ENCODE peak calls at places on chromosomes 16 and 17, in five cellular contexts. One of them, this sample, is unnamed. For H3K27me3, the result is how much of the 10 kb centered on the place peaks cover.

GRCh38 chr16:69451166-69451565 is 26.7 kb downstream of the CYB5B start:
- DNase-seq in aorta: no peak
- DNase-seq in GM23248: no peak
- DNase-seq in Panc1: no peak
- DNase-seq in CD8-positive, alpha-beta memory T cell: no peak
- DNase-seq in this sample: no peak

GRCh38 chr17:42922335-42922734 is 21.7 kb downstream of the G6PC1 start:
- DNase-seq in CD8-positive, alpha-beta memory T cell: no peak
- DNase-seq in Panc1: no peak
- DNase-seq in aorta: no peak
- DNase-seq in GM23248: no peak
- DNase-seq in this sample: no peak

GRCh38 chr17:11925271-11926021 is 71.8 kb downstream of the ZNF18 start:
- DNase-seq in CD8-positive, alpha-beta memory T cell: no peak
- DNase-seq in GM23248: no peak
- DNase-seq in Panc1: no peak
- DNase-seq in aorta: no peak
- DNase-seq in this sample: peak

GRCh38 chr16:65793781-65794180 is 572.7 kb upstream of the CDH5 start:
- DNase-seq in GM23248: no peak
- DNase-seq in Panc1: no peak
- DNase-seq in CD8-positive, alpha-beta memory T cell: no peak
- DNase-seq in aorta: no peak
- DNase-seq in this sample: no peak

GRCh38 chr16:23464196-23464595 is 11.2 kb upstream of the COG7 start:
- DNase-seq in aorta: peak
- DNase-seq in Panc1: no peak
- DNase-seq in GM23248: no peak
- DNase-seq in CD8-positive, alpha-beta memory T cell: no peak
- DNase-seq in this sample: no peak

GRCh38 chr17:55273579-55274370 is 9.0 kb downstream of the HLF start:
- DNase-seq in CD8-positive, alpha-beta memory T cell: no peak
- DNase-seq in GM23248: peak
- DNase-seq in Panc1: no peak
- DNase-seq in aorta: peak
- DNase-seq in this sample: peak

GRCh38 chr16:81204794-81205680 is 33.5 kb upstream of the BCO1 start:
- DNase-seq in Panc1: peak
- DNase-seq in CD8-positive, alpha-beta memory T cell: no peak
- DNase-seq in GM23248: peak
- DNase-seq in aorta: no peak
- DNase-seq in this sample: no peak

GRCh38 chr16:12339686-12340085 is 363.2 kb downstream of the SNX29 start:
- DNase-seq in CD8-positive, alpha-beta memory T cell: no peak
- DNase-seq in GM23248: peak
- DNase-seq in aorta: no peak
- DNase-seq in Panc1: no peak
- DNase-seq in this sample: no peak

GRCh38 chr17:45021607-45022287 is 29.7 kb downstream of the DCAKD start:
- DNase-seq in CD8-positive, alpha-beta memory T cell: peak
- DNase-seq in GM23248: peak
- DNase-seq in Panc1: no peak
- DNase-seq in aorta: peak
- DNase-seq in this sample: peak

GRCh38 chr17:185445-186138 is 4.1 kb upstream of the DOC2B start:
- DNase-seq in aorta: no peak
- DNase-seq in CD8-positive, alpha-beta memory T cell: no peak
- DNase-seq in Panc1: no peak
- DNase-seq in GM23248: no peak
- DNase-seq in this sample: no peak

GRCh38 chr17:62134397-62134796 is 69.3 kb upstream of the MED13 start:
- DNase-seq in Panc1: no peak
- DNase-seq in GM23248: peak
- DNase-seq in aorta: no peak
- DNase-seq in CD8-positive, alpha-beta memory T cell: no peak
- DNase-seq in this sample: no peak

GRCh38 chr16:87806608-87807546 is 41.1 kb upstream of the KLHDC4 start:
- DNase-seq in GM23248: peak
- DNase-seq in Panc1: peak
- DNase-seq in CD8-positive, alpha-beta memory T cell: no peak
- DNase-seq in aorta: peak
- DNase-seq in this sample: no peak

GRCh38 chr17:46264456-46265198 is 30.3 kb upstream of the LRRC37A start:
- DNase-seq in aorta: no peak
- DNase-seq in CD8-positive, alpha-beta memory T cell: peak
- DNase-seq in Panc1: peak
- DNase-seq in GM23248: peak
- DNase-seq in this sample: no peak

GRCh38 chr17:57666946-57667345 is 78.2 kb downstream of the CCDC182 start:
- DNase-seq in CD8-positive, alpha-beta memory T cell: no peak
- DNase-seq in GM23248: no peak
- DNase-seq in Panc1: no peak
- DNase-seq in aorta: peak
- DNase-seq in this sample: no peak

GRCh38 chr16:78504391-78504945 is 405.0 kb downstream of the WWOX start:
- DNase-seq in Panc1: no peak
- DNase-seq in GM23248: peak
- DNase-seq in aorta: no peak
- DNase-seq in CD8-positive, alpha-beta memory T cell: no peak
- DNase-seq in this sample: no peak

GRCh38 chr16:78503501-78504110 is 404.2 kb downstream of the WWOX start:
- DNase-seq in CD8-positive, alpha-beta memory T cell: peak
- DNase-seq in Panc1: peak
- DNase-seq in GM23248: peak
- DNase-seq in aorta: no peak
- DNase-seq in this sample: peak

GRCh38 chr16:78507576-78507975 is 408.1 kb downstream of the WWOX start:
- DNase-seq in aorta: no peak
- DNase-seq in GM23248: no peak
- DNase-seq in Panc1: no peak
- DNase-seq in CD8-positive, alpha-beta memory T cell: no peak
- DNase-seq in this sample: no peak

GRCh38 chr16:78506372-78507193 is 407.1 kb downstream of the WWOX start:
- DNase-seq in CD8-positive, alpha-beta memory T cell: no peak
- DNase-seq in GM23248: no peak
- DNase-seq in Panc1: no peak
- DNase-seq in aorta: no peak
- DNase-seq in this sample: no peak

DNA sequence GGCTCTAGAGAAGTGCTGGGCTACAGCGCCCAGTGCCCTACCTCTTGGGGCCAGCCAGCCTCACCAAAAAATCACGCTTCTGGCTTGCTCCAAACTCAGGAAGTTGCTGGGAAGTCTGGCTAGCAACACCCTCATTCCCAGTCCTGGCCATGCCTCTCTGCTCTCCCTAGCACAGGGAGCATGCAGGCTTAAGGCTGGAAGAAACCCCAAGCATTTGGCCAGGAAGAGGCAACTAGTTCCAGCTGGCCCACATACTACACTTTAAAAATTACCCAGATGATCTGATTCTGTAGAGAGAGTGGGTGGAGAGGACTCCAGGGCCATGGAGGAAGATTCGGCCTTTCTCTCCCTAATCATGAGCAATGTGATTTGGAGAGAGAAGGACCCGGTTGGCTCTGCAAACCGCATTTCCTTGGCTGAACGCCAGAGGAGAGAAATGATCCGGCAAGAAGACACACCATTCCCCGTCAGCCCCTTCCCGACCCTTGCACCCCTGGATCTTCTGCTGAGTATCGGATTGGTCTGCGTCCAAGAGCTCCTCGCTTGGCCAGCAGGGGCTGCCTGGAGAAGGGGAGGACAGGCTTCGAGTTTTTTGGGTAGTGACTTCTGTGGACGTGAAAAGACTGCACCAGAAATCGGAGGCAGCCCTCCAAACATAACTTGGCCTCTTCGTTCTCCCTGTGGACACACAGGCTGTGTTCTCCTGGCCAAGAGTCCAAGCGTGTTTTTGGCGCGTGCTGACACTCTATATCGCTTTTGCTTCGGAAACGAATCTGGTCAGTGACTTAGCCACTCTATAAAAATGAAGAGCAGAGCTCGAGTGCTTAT is 406.3 kb downstream of the WWOX start:
- DNase-seq in CD8-positive, alpha-beta memory T cell: no peak
- DNase-seq in GM23248: peak
- DNase-seq in Panc1: no peak
- DNase-seq in aorta: peak
- DNase-seq in this sample: peak
- H3K4me3 ChIP-seq in CD8-positive, alpha-beta memory T cell: no peak
- H3K4me3 ChIP-seq in GM23248: peak
- H3K4me3 ChIP-seq in Panc1: no peak
- H3K4me3 ChIP-seq in aorta: peak
- H3K4me3 ChIP-seq in this sample: peak

GRCh38 chr16:56933266-56933619 is 1.3 kb downstream of the HERPUD1 start:
- DNase-seq in aorta: no peak
- DNase-seq in GM23248: no peak
- DNase-seq in Panc1: no peak
- DNase-seq in CD8-positive, alpha-beta memory T cell: no peak
- DNase-seq in this sample: no peak
- H3K27ac ChIP-seq in aorta: peak
- H3K27ac ChIP-seq in GM23248: peak
- H3K27ac ChIP-seq in Panc1: peak
- H3K27ac ChIP-seq in CD8-positive, alpha-beta memory T cell: peak
- H3K27ac ChIP-seq in this sample: peak

GRCh38 chr17:81807210-81807719 is 3.3 kb downstream of the GCGR start:
- DNase-seq in CD8-positive, alpha-beta memory T cell: no peak
- DNase-seq in aorta: no peak
- DNase-seq in Panc1: no peak
- DNase-seq in GM23248: no peak
- DNase-seq in this sample: no peak
- H3K27me3 ChIP-seq in CD8-positive, alpha-beta memory T cell: under half
- H3K27me3 ChIP-seq in aorta: under half
- H3K27me3 ChIP-seq in Panc1: under half
- H3K27me3 ChIP-seq in GM23248: half or more
- H3K27me3 ChIP-seq in this sample: half or more

DNA sequence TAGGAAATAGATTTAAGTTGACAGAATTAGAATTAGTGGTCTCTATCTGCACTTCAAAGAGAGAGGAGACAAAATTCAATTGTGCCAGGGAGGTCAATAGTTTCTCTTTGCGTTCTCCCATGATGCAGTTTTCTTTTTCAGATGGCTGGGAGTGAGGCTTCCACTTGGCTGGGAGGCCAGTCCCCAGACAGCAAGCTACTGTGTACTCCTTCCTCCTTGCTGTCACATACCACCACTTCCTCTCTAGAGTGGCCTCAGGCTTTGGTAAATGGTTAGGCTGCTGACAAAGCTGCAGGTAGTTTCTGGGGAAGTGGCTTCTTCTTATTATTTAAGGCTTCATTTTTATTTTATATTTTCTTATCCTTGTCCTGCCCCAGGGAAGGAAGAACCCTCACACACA is 106.2 kb upstream of the HS3ST4 start:
- DNase-seq in aorta: no peak
- DNase-seq in GM23248: no peak
- DNase-seq in CD8-positive, alpha-beta memory T cell: no peak
- DNase-seq in Panc1: no peak
- DNase-seq in this sample: no peak
- H3K4me3 ChIP-seq in aorta: no peak
- H3K4me3 ChIP-seq in GM23248: no peak
- H3K4me3 ChIP-seq in CD8-positive, alpha-beta memory T cell: no peak
- H3K4me3 ChIP-seq in Panc1: no peak
- H3K4me3 ChIP-seq in this sample: no peak

DNA sequence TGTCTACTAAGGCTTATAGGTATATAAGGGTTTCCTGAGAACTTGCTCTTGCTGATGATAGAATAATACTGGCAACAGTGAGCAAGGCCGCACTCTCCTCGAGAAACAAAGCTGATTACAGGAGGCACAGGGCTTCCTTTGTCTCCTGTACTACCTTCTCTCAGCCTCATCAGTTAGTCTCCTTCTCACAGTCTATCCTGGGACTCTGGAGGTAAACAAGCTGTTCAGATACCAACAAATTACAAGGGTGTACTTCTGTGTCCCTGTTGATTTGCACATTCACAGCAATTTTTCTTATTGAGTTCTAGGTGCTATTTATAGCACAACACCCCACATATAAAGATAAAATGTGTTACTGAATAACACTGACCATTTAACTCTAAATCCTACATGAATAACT is 98.7 kb downstream of the TRIM37 start:
- DNase-seq in aorta: no peak
- DNase-seq in GM23248: no peak
- DNase-seq in CD8-positive, alpha-beta memory T cell: no peak
- DNase-seq in Panc1: no peak
- DNase-seq in this sample: no peak
- H3K27ac ChIP-seq in aorta: no peak
- H3K27ac ChIP-seq in GM23248: no peak
- H3K27ac ChIP-seq in CD8-positive, alpha-beta memory T cell: no peak
- H3K27ac ChIP-seq in Panc1: no peak
- H3K27ac ChIP-seq in this sample: no peak

This sample was measured in heart left ventricle.